ENCODE peak calls at places on chromosomes 16 and 17, in four cellular contexts. X, J, N and S are unnamed samples.

GRCh38 chr17:11492511-11492910 is 105.8 kb upstream of the DNAH9 start:
- DNase-seq in X (no peak), J (no peak), N (no peak), S (no peak)

GRCh38 chr16:88688013-88688778 is 1.9 kb upstream of the SNAI3 start:
- DNase-seq in X (peak), J (no peak), N (no peak), S (no peak)

GRCh38 chr17:75020331-75021110 is 8.1 kb downstream of the MRPL58 start:
- DNase-seq in X (no peak), J (no peak), N (no peak), S (no peak)

GRCh38 chr16:75023019-75023418 is 24.2 kb downstream of the ZNRF1 start:
- DNase-seq in X (no peak), J (no peak), N (no peak), S (no peak)

GRCh38 chr17:82655038-82655479 is 6.8 kb upstream of the WDR45B start:
- DNase-seq in X (no peak), J (no peak), N (no peak), S (no peak)

GRCh38 chr16:53435066-53435688 is 906 bp downstream of the RBL2 start:
- DNase-seq in X (peak), J (peak), N (peak), S (peak)

GRCh38 chr17:29870836-29871430 is 59.1 kb downstream of the SSH2 start:
- DNase-seq in X (no peak), J (no peak), N (peak), S (no peak)

GRCh38 chr17:80952291-80952690 is 39.4 kb upstream of the CHMP6 start:
- DNase-seq in X (no peak), J (no peak), N (no peak), S (no peak)

GRCh38 chr16:69485361-69485760 is 60.9 kb downstream of the CYB5B start:
- DNase-seq in X (no peak), J (no peak), N (no peak), S (no peak)

GRCh38 chr17:59221159-59221847 is 992 bp downstream of the GDPD1 start:
- DNase-seq in X (no peak), J (no peak), N (no peak), S (no peak)

GRCh38 chr17:19418312-19418992 is 7.4 kb downstream of the RNF112 start:
- DNase-seq in X (no peak), J (no peak), N (peak), S (peak)

GRCh38 chr17:26962255-26963162 is 331.4 kb upstream of the WSB1 start:
- DNase-seq in X (no peak), J (no peak), N (no peak), S (no peak)

GRCh38 chr17:81249233-81250040 is 10.3 kb downstream of the NDUFAF8 start:
- DNase-seq in X (no peak), J (no peak), N (no peak), S (no peak)

GRCh38 chr17:55635253-55635766 is 87.4 kb downstream of the TMEM100 start:
- DNase-seq in X (peak), J (peak), N (peak), S (no peak)

GRCh38 chr16:50395763-50396710 is 27.2 kb upstream of the BRD7 start:
- DNase-seq in X (no peak), J (no peak), N (no peak), S (no peak)

GRCh38 chr17:74605361-74605760 is 13.3 kb upstream of the CD300LD start:
- DNase-seq in X (peak), J (peak), N (peak), S (peak)

GRCh38 chr17:73480740-73481139 is 163.5 kb downstream of the SDK2 start:
- DNase-seq in X (peak), J (peak), N (no peak), S (no peak)

GRCh38 chr17:30000755-30001257 is 59.4 kb downstream of the EFCAB5 start:
- DNase-seq in X (no peak), J (no peak), N (no peak), S (no peak)

GRCh38 chr17:1882836-1883235 is 53.0 kb downstream of the RPA1 start:
- DNase-seq in X (no peak), J (no peak), N (peak), S (no peak)

GRCh38 chr17:77610980-77611641 is 347.4 kb upstream of the TNRC6C start:
- DNase-seq in X (no peak), J (no peak), N (peak), S (no peak)

GRCh38 chr17:78364436-78365281 is 4.8 kb upstream of the SOCS3 start:
- DNase-seq in X (peak), J (no peak), N (no peak), S (no peak)

GRCh38 chr16:8458481-8458880 is 131.8 kb downstream of the TMEM114 start:
- DNase-seq in X (no peak), J (no peak), N (no peak), S (no peak)

GRCh38 chr16:7755347-7755746 is 422.7 kb downstream of the RBFOX1 start:
- DNase-seq in X (no peak), J (no peak), N (no peak), S (no peak)

GRCh38 chr17:71779482-71779881 is 341.3 kb upstream of the SOX9 start:
- DNase-seq in X (no peak), J (no peak), N (no peak), S (no peak)

GRCh38 chr17:71780596-71780995 is 340.2 kb upstream of the SOX9 start:
- DNase-seq in X (no peak), J (no peak), N (no peak), S (no peak)

GRCh38 chr17:71777048-71777638 is 343.7 kb upstream of the SOX9 start:
- DNase-seq in X (no peak), J (no peak), N (no peak), S (no peak)
- H3K4me3 ChIP-seq in X (no peak), J (no peak), N (no peak), S (no peak)

GRCh38 chr17:15029469-15029868 is 235.7 kb downstream of the PMP22 start:
- DNase-seq in X (no peak), J (no peak), N (no peak), S (no peak)
- TF ChIP-seq CTCF in X (no peak), J (no peak), N (no peak), S (no peak)

DNA sequence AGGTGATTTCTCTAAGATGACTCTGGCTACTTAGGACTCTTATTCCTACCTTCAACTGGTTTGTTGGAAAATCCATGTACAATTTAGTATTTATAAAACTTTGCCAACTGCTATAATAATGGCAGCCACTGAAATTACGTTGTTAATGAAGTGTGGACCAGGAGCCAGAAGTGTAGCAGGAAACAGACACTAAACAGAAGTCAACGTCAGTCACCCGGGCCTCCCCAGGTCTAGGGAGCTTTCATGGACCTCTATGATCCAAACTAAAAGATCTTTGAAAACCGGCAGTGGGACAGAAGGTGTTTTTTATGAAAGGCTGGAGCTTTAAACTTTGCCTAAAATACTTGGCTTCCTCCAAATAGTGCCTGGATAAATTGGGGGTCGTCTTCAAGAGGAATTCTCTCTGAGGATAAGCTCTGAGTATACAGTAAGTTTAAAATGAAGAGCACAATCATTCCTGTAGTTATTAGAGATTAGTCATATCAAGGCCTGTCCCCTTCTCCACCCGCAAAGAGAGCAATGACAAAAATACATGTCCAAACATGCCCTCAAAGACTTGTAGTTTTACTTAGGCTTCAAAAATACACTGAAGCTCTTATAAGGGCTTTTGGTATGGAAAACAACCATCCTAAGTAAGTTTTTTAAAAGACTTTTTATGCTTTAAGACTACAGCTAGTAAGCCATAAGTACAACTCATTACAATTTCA is 34.6 kb downstream of the DCUN1D3 start:
- DNase-seq in X (no peak), J (no peak), N (peak), S (no peak)
- H3K4me3 ChIP-seq in X (no peak), J (no peak), N (no peak), S (no peak)

DNA sequence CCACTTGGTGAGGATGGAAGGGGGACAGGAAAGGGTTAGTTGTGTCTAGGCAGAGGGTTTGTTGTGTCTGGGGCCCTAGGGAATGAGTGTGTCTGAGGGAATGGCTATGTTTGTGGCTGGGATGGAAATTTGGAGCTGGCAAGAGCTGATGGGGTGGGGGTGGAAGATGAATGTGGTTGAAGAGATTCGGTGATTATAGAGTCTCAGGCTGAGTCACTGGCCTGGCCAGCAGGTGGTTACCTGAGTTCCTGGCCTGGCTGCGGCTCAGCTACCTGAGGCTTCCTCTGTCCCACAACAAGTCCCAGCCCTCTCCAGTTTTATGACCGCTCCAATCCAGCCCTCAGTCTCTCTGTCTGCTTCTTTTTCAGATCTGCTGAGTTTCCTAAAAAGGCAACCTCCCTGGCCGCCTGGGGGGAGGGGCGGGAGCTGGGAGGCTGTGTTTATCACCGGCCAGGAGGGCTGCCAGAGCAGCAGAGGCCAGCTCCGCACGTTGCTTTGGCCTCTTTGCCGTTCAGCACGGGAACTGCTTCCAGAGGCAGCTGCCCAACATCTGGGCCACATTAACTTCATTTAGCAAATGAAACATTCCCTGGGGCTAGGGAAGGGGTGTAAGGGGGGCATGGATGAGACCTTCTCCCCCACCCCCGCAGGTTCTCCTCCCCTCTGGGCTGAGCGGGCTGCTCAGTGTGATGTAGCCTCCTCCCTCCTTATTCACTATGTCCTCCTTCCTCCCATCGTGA is 21.8 kb downstream of the ITGB3 start:
- DNase-seq in X (peak), J (peak), N (peak), S (peak)
- TF ChIP-seq CTCF in X (no peak), J (no peak), N (no peak), S (no peak)

DNA sequence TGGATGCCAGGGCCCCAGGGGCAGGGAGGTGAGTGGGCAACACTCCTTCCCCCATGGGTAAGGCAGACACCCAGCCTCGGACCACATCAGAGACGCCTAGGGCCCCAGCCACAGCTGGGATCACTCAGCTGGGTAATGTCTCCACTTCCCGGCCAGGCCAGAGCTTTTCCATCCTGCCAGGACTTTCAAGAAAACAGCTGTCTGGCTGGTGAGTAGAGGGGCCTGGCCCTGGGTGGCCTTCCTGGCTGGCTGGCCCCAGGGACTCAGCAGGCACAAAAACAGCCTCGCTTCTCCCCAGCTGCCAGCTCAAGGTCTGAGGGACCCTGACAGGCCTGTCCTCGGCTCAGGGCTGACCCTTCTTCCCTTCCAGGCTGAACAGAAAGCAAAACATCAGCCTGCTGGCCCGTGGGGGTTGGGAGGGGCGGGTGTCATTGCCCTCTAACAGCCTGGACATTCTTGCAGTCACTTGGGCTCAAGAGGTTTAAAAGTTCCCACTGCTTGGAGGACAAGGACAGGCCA is 45.3 kb upstream of the JPH3 start:
- DNase-seq in X (peak), J (peak), N (peak), S (no peak)
- H3K4me3 ChIP-seq in X (no peak), J (no peak), N (no peak), S (no peak)